ENCODE peak calls at places on chromosomes 16 and 17, in five cellular contexts. B is H9, D is AG09319, C is GM23338, I is progenitor cell of endocrine pancreas. M is an unnamed sample.

GRCh38 chr17:1197781-1198490 is 18.2 kb upstream of the ABR start:
- DNase-seq in B (no peak), D (no peak), C (no peak), I (no peak), M (no peak)

GRCh38 chr17:83192161-83192788 is 112.9 kb downstream of the METRNL start:
- DNase-seq in B (no peak), D (no peak), C (no peak), I (no peak), M (peak)

GRCh38 chr17:17785407-17785806 is 51.4 kb downstream of the SREBF1 start:
- DNase-seq in B (no peak), D (no peak), C (no peak), I (no peak), M (no peak)

GRCh38 chr16:84505249-84506156 is 1.0 kb upstream of the MEAK7 start:
- DNase-seq in B (no peak), D (no peak), C (no peak), I (no peak), M (no peak)

GRCh38 chr16:30886145-30886544 is 7.7 kb downstream of the BCL7C start:
- DNase-seq in B (no peak), D (no peak), C (no peak), I (no peak), M (no peak)

GRCh38 chr16:75197522-75198134 is 9.3 kb downstream of the CTRB2 start:
- DNase-seq in B (no peak), D (no peak), C (peak), I (no peak), M (no peak)

GRCh38 chr17:17236295-17237025 is 508 bp downstream of the FLCN start:
- DNase-seq in B (no peak), D (no peak), C (peak), I (no peak), M (no peak)

GRCh38 chr17:61700252-61700651 is 109.2 kb upstream of the NACA2 start:
- DNase-seq in B (no peak), D (no peak), C (no peak), I (no peak), M (no peak)

GRCh38 chr17:73261952-73262675 is 434 bp upstream of the CPSF4L start:
- DNase-seq in B (no peak), D (no peak), C (peak), I (no peak), M (no peak)

GRCh38 chr17:72715906-72716572 is 376.4 kb downstream of the SLC39A11 start:
- DNase-seq in B (no peak), D (peak), C (no peak), I (no peak), M (no peak)

GRCh38 chr17:43897827-43898226 is 9.5 kb downstream of the MPP2 start:
- DNase-seq in B (no peak), D (no peak), C (no peak), I (no peak), M (no peak)

GRCh38 chr16:10181196-10182162 is 749 bp downstream of the GRIN2A start:
- DNase-seq in B (peak), D (peak), C (peak), I (peak), M (no peak)

DNA sequence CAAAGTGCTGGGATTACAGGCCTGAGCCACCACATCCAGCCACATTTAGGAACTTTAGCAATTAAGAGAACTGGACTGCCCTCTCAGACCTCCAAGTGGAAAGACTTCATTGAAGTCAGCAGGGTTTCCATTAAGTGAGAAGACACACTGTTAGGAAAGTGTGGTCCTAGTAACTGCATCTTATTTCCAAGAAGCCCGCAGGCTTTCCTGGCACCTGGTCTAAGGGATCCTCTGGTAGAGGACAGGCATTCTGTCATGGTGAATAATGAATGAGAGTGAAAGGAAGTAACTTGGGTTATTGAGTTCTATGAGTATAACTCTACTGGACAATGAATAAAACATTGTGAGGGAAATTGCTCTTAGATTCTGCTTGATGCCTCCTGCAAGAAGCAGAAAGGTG is 14.1 kb downstream of the C17orf75 start:
- DNase-seq in B (no peak), D (no peak), C (no peak), I (no peak), M (no peak)
- TF ChIP-seq CTCF in B (no peak), D (no peak), C (no peak), I (no peak), M (no peak)

DNA sequence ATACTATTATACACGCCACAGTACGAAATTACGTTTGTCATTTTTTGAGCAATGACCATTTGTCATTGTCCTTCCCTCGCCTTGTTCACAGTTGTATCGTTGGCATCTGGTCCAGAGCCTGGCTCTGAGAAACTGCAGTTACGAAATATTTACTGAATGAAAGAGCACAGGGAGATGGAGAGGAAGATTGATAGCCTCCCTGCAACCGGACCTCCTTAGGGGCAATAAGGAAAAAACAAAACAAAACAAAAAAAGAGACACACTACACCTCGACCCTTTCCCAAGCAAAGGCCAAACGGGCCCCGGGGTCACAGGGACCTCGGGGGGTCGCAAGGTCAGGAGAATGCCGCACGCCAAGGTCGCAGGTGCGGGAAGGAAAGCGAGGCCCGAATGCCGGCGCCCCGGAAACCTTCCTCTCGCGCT is 857 bp downstream of the GOT2 start:
- DNase-seq in B (no peak), D (no peak), C (peak), I (no peak), M (no peak)
- TF ChIP-seq CTCF in B (no peak), D (no peak), C (no peak), I (no peak), M (no peak)

GRCh38 chr16:2426941-2427361 is 2.3 kb upstream of the CCNF start:
- DNase-seq in B (no peak), D (no peak), C (no peak), I (no peak), M (no peak)

GRCh38 chr16:2428787-2429036 is 535 bp upstream of the CCNF start:
- DNase-seq in B (no peak), D (no peak), C (no peak), I (no peak), M (peak)

GRCh38 chr16:2429037-2429770 is at the start of gene CCNF:
- DNase-seq in B (peak), D (peak), C (peak), I (peak), M (peak)

GRCh38 chr16:2427526-2427925 is 1.7 kb upstream of the CCNF start:
- DNase-seq in B (no peak), D (no peak), C (no peak), I (no peak), M (no peak)

DNA sequence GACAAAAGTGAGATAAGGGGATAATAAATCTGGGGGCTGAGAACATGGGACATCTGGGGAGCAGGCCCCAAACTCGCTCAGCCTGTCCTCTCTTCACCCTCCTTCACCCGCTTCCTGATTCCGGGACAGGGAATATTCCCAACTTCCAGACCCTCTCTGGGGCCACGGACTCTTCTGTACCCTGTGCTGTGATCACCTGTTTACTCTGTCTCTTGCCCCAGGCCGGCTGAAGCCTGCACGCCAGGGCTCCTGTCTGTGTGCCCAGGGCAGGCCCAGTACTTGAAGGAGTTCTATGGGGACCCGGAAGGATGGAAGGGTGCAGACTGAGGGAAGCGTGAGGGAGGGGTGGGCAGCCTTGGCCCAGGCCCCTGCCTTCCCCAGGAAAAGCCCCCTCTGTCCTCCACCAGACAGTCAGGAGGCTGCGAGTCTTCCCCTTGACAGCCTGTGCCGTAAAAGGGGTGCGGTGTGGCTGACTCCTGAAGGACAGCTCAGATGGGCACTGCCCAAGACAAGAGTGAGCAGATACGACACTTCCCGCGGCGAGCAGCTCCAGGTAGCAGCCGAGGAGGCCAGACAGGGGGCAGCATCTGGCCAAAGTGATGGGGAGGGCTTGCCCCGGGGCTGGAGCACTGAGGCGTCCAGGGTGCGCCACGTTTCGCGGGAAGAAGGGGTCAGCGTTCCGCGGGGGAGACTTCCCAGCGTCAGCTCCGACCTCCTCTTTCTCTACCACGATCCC is 1.0 kb upstream of the CCNF start:
- DNase-seq in B (peak), D (no peak), C (peak), I (peak), M (no peak)
- TF ChIP-seq CTCF in B (peak), D (peak), C (peak), I (no peak), M (no peak)

GRCh38 chr17:47733047-47733413 is at the start of gene TBX21:
- DNase-seq in B (peak), D (no peak), C (peak), I (peak), M (no peak)
- TF ChIP-seq CTCF in B (peak), D (no peak), C (peak), I (peak), M (no peak)

GRCh38 chr17:36463916-36464764 is 22.3 kb upstream of the ZNHIT3 start:
- DNase-seq in B (peak), D (no peak), C (peak), I (peak), M (no peak)
- TF ChIP-seq CTCF in B (peak), D (no peak), C (no peak), I (no peak), M (no peak)

DNA sequence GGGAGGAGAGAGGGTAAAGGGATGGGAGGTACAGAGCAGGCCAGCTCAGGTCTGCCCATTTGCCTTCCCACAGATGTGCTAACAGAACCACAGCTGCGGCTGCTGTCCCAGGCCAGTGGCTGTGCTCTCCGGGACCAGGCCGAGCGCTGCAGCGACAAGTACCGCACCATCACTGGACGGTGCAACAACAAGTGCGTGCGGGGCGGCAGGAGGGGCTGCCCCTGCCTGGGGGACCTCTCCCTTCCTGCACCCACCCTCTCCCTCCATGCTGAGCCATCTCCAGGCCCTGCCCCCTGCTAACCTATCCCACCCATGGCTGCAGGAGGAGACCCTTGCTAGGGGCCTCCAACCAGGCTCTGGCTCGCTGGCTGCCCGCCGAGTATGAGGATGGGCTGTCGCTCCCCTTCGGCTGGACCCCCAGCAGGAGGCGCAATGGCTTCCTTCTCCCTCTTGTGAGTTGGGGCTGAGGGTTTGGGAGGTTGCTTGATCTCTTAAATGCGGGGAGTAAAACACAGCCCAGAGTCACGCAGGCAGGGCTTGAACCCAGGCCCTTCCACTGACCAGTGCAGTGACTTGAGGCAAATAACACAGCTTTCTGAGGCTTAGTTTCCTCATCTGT is 1.2 kb downstream of the EPX start:
- DNase-seq in B (peak), D (no peak), C (peak), I (no peak), M (no peak)
- TF ChIP-seq CTCF in B (peak), D (no peak), C (peak), I (no peak), M (no peak)

DNA sequence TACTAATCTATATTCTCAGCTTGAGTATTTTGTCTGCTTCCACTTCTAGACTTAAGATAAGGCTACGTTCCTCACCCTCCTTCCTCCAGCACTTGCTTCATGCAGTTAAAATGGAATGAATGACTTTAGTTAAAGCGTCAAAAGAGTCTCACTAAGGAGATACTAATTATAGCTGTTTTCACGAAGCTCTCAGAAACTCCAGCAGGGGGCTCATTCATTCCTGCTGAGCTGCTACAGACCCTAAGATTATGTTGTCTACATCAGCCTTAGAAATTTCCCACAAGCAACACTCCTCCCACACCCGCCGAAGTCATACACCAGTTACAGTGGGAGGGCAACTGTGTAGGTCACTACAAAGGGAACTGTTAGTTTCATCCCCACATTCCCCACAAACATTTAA is 57.0 kb upstream of the KIFC3 start:
- DNase-seq in B (no peak), D (no peak), C (peak), I (no peak), M (no peak)
- TF ChIP-seq CTCF in B (peak), D (peak), C (peak), I (peak), M (no peak)

M was measured in omental fat pad.